ENCODE peak calls at places on chromosome 21, in ten cellular contexts. Z is GDM1; H is AG09309; P is mucosa of gallbladder; I is left ventricle myocardium inferior; Y is stimulated activated CD4-positive, alpha-beta T cell treated with anti-CD3 and anti-CD28 coated beads, Interleukin-12 subunit alpha, Interleukin-12 subunit beta, amount 100 ng/mL, for 48 hours; J is HuH-7.5; X is NCI-H1092 treated with DMSO at 0.1 percent for 48 hours; F is nephron progenitor cell; G is effector CD4-positive, alpha-beta T cell. C is an unnamed sample.

GRCh38 chr21:35309316-35309715 is 260.2 kb upstream of the RUNX1 start:
- DNase-seq in Z (no peak), X (no peak), I (no peak), Y (no peak), G (no peak), P (no peak), F (no peak), H (no peak), J (no peak), C (no peak)

GRCh38 chr21:20730421-20730820 is 267.8 kb upstream of the NCAM2 start:
- DNase-seq in F (no peak), H (no peak), J (no peak), P (no peak), I (no peak), Z (no peak), G (no peak), X (no peak), Y (no peak), C (no peak)

GRCh38 chr21:43815107-43815742 is 25.8 kb downstream of the RRP1 start:
- DNase-seq in X (no peak), H (no peak), I (no peak), J (no peak), G (no peak), P (no peak), Y (no peak), Z (no peak), F (no peak), C (no peak)

GRCh38 chr21:31959881-31960280 is 87.1 kb downstream of the HUNK start:
- DNase-seq in Z (no peak), F (no peak), I (no peak), J (no peak), Y (no peak), P (no peak), G (no peak), H (no peak), X (no peak), C (no peak)

GRCh38 chr21:25107708-25108107 is 499.6 kb downstream of the MRPL39 start:
- DNase-seq in H (no peak), Z (no peak), I (no peak), J (no peak), X (no peak), Y (no peak), F (no peak), P (no peak), G (no peak), C (no peak)

GRCh38 chr21:17921579-17922530 is 102.7 kb upstream of the C21orf91 start:
- DNase-seq in X (no peak), Y (no peak), I (no peak), H (peak; percentile 44), F (no peak), J (no peak), P (no peak), G (no peak), Z (no peak), C (no peak)

GRCh38 chr21:41627428-41627827 is 119.5 kb upstream of the TMPRSS2 start:
- DNase-seq in J (no peak), H (no peak), F (no peak), X (no peak), G (no peak), Z (no peak), P (no peak), Y (no peak), I (no peak), C (no peak)

GRCh38 chr21:42374457-42374856 is 8.1 kb upstream of the TFF1 start:
- DNase-seq in H (no peak), F (no peak), P (no peak), X (no peak), G (no peak), Z (no peak), J (no peak), Y (no peak), I (no peak), C (no peak)

GRCh38 chr21:43884012-43884860 is 19.2 kb downstream of the AGPAT3 start:
- DNase-seq in J (peak; percentile 47), I (no peak), X (no peak), G (no peak), Y (peak; percentile 12), H (no peak), F (no peak), P (peak; percentile 78), Z (peak; percentile 66), C (no peak)

GRCh38 chr21:35291963-35292627 is 243.0 kb upstream of the RUNX1 start:
- DNase-seq in X (no peak), G (no peak), F (no peak), Y (no peak), J (no peak), H (no peak), Z (no peak), I (no peak), P (no peak), C (no peak)

GRCh38 chr21:41642399-41642798 is 124.5 kb downstream of the RIPK4 start:
- DNase-seq in H (no peak), Z (no peak), I (no peak), P (no peak), X (no peak), J (no peak), F (no peak), G (no peak), Y (no peak), C (no peak)

GRCh38 chr21:23026878-23027277 is 2028.7 kb downstream of the NCAM2 start:
- DNase-seq in Y (no peak), I (no peak), F (no peak), P (no peak), J (no peak), X (no peak), Z (no peak), H (no peak), G (no peak), C (no peak)

GRCh38 chr21:37461494-37461893 is 94.9 kb downstream of the DYRK1A start:
- DNase-seq in F (no peak), I (no peak), Z (no peak), Y (no peak), J (no peak), H (no peak), G (no peak), P (no peak), X (no peak), C (no peak)

GRCh38 chr21:45558044-45558721 is 15.9 kb upstream of the SLC19A1 start:
- DNase-seq in H (no peak), X (no peak), G (no peak), I (peak; percentile 11), F (no peak), Z (no peak), J (no peak), P (no peak), Y (no peak), C (no peak)

GRCh38 chr21:34498623-34499022 is 13.4 kb downstream of the KCNE1 start:
- DNase-seq in Z (no peak), I (no peak), X (peak; percentile 1), J (no peak), P (no peak), G (no peak), Y (no peak), F (no peak), H (no peak), C (no peak)

GRCh38 chr21:41566500-41567014 is 58.6 kb upstream of the TMPRSS2 start:
- DNase-seq in J (no peak), F (no peak), X (no peak), G (no peak), I (no peak), Z (no peak), H (no peak), P (no peak), Y (no peak), C (no peak)

GRCh38 chr21:30979054-30979453 is 59.2 kb downstream of the KRTAP19-8 start:
- DNase-seq in H (no peak), F (no peak), Y (no peak), G (no peak), P (no peak), I (no peak), X (no peak), J (no peak), Z (no peak), C (no peak)

GRCh38 chr21:36908260-36908908 is 58.1 kb downstream of the HLCS start:
- DNase-seq in Y (no peak), I (no peak), P (no peak), H (no peak), Z (no peak), G (no peak), X (no peak), F (no peak), J (no peak), C (no peak)

GRCh38 chr21:16420086-16420724 is 690.4 kb downstream of the USP25 start:
- DNase-seq in Z (no peak), J (peak; percentile 3), H (no peak), F (no peak), Y (no peak), I (peak; percentile 38), X (peak; percentile 87), G (no peak), P (peak; percentile 54), C (no peak)

GRCh38 chr21:33984021-33984481 is 68.4 kb upstream of the ATP5PO start:
- DNase-seq in P (no peak), Y (no peak), H (no peak), X (no peak), Z (no peak), I (no peak), J (no peak), G (no peak), F (no peak), C (no peak)

GRCh38 chr21:37101384-37101783 is 28.3 kb downstream of the TTC3 start:
- DNase-seq in Y (no peak), G (no peak), H (no peak), F (no peak), I (no peak), P (no peak), X (no peak), J (no peak), Z (no peak), C (no peak)

GRCh38 chr21:33909756-33910155 is 5.8 kb downstream of the ATP5PO start:
- DNase-seq in I (no peak), Y (no peak), H (no peak), Z (no peak), J (no peak), G (no peak), P (no peak), F (no peak), X (no peak), C (no peak)

GRCh38 chr21:45998871-45999580 is 17.5 kb downstream of the COL6A1 start:
- DNase-seq in F (peak; percentile 0), Z (no peak), Y (no peak), G (no peak), H (no peak), I (peak; percentile 9), J (no peak), P (no peak), X (no peak), C (no peak)

GRCh38 chr21:39316729-39317128 is 3.3 kb upstream of the BRWD1 start:
- DNase-seq in Z (no peak), J (no peak), P (no peak), F (no peak), I (no peak), H (no peak), X (no peak), G (no peak), Y (no peak), C (no peak)

GRCh38 chr21:31236528-31236927 is 107.5 kb downstream of the TIAM1 start:
- DNase-seq in J (no peak), X (no peak), H (no peak), G (no peak), P (no peak), F (no peak), Z (no peak), I (no peak), Y (no peak), C (no peak)

GRCh38 chr21:36591326-36591970 is 107.5 kb upstream of the SIM2 start:
- DNase-seq in X (no peak), Z (no peak), H (no peak), Y (no peak), G (no peak), J (no peak), I (no peak), F (no peak), P (no peak), C (no peak)

GRCh38 chr21:42563261-42564045 is 49.8 kb downstream of the SLC37A1 start:
- DNase-seq in F (no peak), G (no peak), I (no peak), P (no peak), J (no peak), Z (no peak), X (no peak), H (no peak), Y (no peak), C (no peak)

C was measured in omental fat pad.